ENCODE peak calls at places on chromosomes 1 and 21, in five cellular contexts. U, D, F, H and Z are unnamed samples.

GRCh38 chr21:44392916-44393315 is 39.5 kb downstream of the TRPM2 start:
- DNase-seq in U (no peak), D (no peak), F (no peak), H (no peak), Z (no peak)

GRCh38 chr1:68046885-68047658 is 3.4 kb downstream of the DIRAS3 start:
- DNase-seq in U (no peak), D (no peak), F (no peak), H (no peak), Z (no peak)

GRCh38 chr1:63537006-63537405 is 13.7 kb downstream of the EFCAB7 start:
- DNase-seq in U (no peak), D (no peak), F (no peak), H (no peak), Z (no peak)

GRCh38 chr1:181726608-181727007 is 243.3 kb downstream of the CACNA1E start:
- DNase-seq in U (no peak), D (no peak), F (no peak), H (no peak), Z (no peak)

GRCh38 chr1:206049293-206049692 is 3.7 kb upstream of the RHEX start:
- DNase-seq in U (no peak), D (no peak), F (no peak), H (no peak), Z (no peak)

GRCh38 chr21:42423197-42423675 is 19.5 kb downstream of the UBASH3A start:
- DNase-seq in U (no peak), D (peak; percentile 56), F (no peak), H (no peak), Z (no peak)

GRCh38 chr1:224512600-224513151 is 78.1 kb upstream of the WDR26 start:
- DNase-seq in U (no peak), D (no peak), F (no peak), H (no peak), Z (no peak)

GRCh38 chr1:231395051-231395995 is 26.8 kb downstream of the EGLN1 start:
- DNase-seq in U (no peak), D (no peak), F (no peak), H (no peak), Z (peak; percentile 22)

GRCh38 chr1:156368889-156369684 is at the start of gene RHBG:
- DNase-seq in U (peak; percentile 79), D (no peak), F (peak; percentile 63), H (peak; percentile 94), Z (no peak)

GRCh38 chr1:8848663-8849386 is 29.7 kb downstream of the ENO1 start:
- DNase-seq in U (peak; percentile 98), D (peak; percentile 56), F (peak; percentile 96), H (peak; percentile 98), Z (peak; percentile 87)

GRCh38 chr1:44090409-44091252 is 28.0 kb upstream of the KLF17 start:
- DNase-seq in U (no peak), D (no peak), F (no peak), H (no peak), Z (no peak)

GRCh38 chr1:221887091-221887746 is 145.3 kb upstream of the DUSP10 start:
- DNase-seq in U (peak; percentile 60), D (no peak), F (peak; percentile 81), H (peak; percentile 53), Z (peak; percentile 37)

GRCh38 chr1:78854556-78854955 is 152.0 kb downstream of the ADGRL4 start:
- DNase-seq in U (no peak), D (no peak), F (no peak), H (no peak), Z (no peak)

GRCh38 chr1:17314491-17314971 is 6.5 kb downstream of the PADI4 start:
- DNase-seq in U (no peak), D (no peak), F (no peak), H (no peak), Z (no peak)

GRCh38 chr1:52551476-52552235 is 1.2 kb downstream of the TUT4 start:
- DNase-seq in U (no peak), D (peak; percentile 26), F (no peak), H (no peak), Z (no peak)

GRCh38 chr1:203665986-203666385 is 39.4 kb downstream of the ATP2B4 start:
- DNase-seq in U (no peak), D (no peak), F (no peak), H (no peak), Z (peak; percentile 60)

GRCh38 chr1:38361566-38361965 is 315.0 kb upstream of the POU3F1 start:
- DNase-seq in U (no peak), D (no peak), F (no peak), H (no peak), Z (no peak)

GRCh38 chr1:118004312-118004711 is 74.8 kb downstream of the WDR3 start:
- DNase-seq in U (no peak), D (no peak), F (no peak), H (no peak), Z (no peak)

GRCh38 chr1:15578921-15579682 is 5.7 kb downstream of the AGMAT start:
- DNase-seq in U (peak; percentile 9), D (peak; percentile 46), F (no peak), H (peak; percentile 57), Z (no peak)

GRCh38 chr1:208247696-208248095 is 3.5 kb upstream of the PLXNA2 start:
- DNase-seq in U (no peak), D (no peak), F (no peak), H (no peak), Z (no peak)

GRCh38 chr1:170776147-170776734 is 112.3 kb downstream of the PRRX1 start:
- DNase-seq in U (no peak), D (no peak), F (no peak), H (no peak), Z (no peak)

GRCh38 chr21:15276243-15276642 is 211.4 kb upstream of the NRIP1 start:
- DNase-seq in U (no peak), D (no peak), F (no peak), H (no peak), Z (no peak)

GRCh38 chr1:179924268-179924667 is 30.3 kb upstream of the CEP350 start:
- DNase-seq in U (no peak), D (no peak), F (no peak), H (no peak), Z (no peak)

GRCh38 chr1:11026903-11027302 is 14.4 kb downstream of the TARDBP start:
- DNase-seq in U (no peak), D (no peak), F (no peak), H (no peak), Z (no peak)

GRCh38 chr21:35775778-35776515 is 284.4 kb downstream of the SETD4 start:
- DNase-seq in U (no peak), D (no peak), F (no peak), H (no peak), Z (no peak)

GRCh38 chr1:63777286-63777685 is 3.5 kb downstream of the ROR1 start:
- DNase-seq in U (no peak), D (no peak), F (no peak), H (no peak), Z (no peak)

GRCh38 chr21:31298618-31299269 is 45.3 kb downstream of the TIAM1 start:
- DNase-seq in U (no peak), D (no peak), F (no peak), H (no peak), Z (no peak)

GRCh38 chr21:31294691-31295090 is 49.4 kb downstream of the TIAM1 start:
- DNase-seq in U (no peak), D (no peak), F (no peak), H (no peak), Z (no peak)

GRCh38 chr21:31293986-31294385 is 50.1 kb downstream of the TIAM1 start:
- DNase-seq in U (no peak), D (no peak), F (no peak), H (no peak), Z (no peak)

GRCh38 chr21:31295676-31296075 is 48.4 kb downstream of the TIAM1 start:
- DNase-seq in U (no peak), D (no peak), F (no peak), H (no peak), Z (no peak)

DNA sequence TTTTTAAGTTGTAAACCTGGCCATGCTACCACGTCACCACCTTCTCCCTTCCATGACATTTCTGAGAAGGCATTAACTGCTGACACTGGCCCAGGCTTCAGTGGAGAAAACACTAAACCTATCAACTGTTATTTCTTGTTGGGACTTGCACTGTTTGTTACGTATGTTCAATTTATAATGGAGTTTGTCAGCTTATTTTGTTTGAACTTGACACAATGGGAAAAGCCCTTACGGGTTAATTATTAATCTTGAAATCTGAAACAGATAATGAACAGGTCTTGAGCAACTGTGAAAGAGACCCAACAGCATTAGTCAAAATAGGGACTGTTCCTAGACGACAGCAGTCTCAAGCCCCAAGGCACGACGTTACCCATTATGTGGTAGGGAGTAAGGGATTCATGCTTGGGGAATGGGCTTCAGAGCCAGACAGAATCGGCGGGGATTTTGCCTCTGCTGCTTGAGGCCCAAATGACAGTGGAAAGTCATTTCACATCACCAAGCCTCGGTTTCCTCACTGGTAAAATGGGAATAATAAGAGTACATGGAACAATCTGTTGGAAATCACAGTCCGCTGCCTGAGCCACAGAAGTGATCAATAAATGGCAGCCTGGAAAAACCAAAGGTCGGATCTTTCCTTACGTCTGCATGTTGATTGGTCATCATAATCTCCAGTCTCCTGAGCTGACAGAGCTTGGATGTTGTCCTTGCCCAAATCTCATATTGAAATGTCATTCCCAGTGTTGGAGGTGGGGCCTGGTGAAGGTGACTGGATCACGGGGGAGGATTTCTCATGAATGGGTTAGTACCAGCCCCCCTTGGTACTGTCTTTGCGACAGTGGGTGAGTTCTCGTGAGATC is 44.5 kb downstream of the TIAM1 start:
- DNase-seq in U (no peak), D (no peak), F (no peak), H (no peak), Z (no peak)
- H3K36me3 ChIP-seq in U (no peaks in the 10 kb centered on the region), D (no peaks in the 10 kb centered on the region), F (no peaks in the 10 kb centered on the region), H (no peaks in the 10 kb centered on the region), Z (no peaks in the 10 kb centered on the region)

DNA sequence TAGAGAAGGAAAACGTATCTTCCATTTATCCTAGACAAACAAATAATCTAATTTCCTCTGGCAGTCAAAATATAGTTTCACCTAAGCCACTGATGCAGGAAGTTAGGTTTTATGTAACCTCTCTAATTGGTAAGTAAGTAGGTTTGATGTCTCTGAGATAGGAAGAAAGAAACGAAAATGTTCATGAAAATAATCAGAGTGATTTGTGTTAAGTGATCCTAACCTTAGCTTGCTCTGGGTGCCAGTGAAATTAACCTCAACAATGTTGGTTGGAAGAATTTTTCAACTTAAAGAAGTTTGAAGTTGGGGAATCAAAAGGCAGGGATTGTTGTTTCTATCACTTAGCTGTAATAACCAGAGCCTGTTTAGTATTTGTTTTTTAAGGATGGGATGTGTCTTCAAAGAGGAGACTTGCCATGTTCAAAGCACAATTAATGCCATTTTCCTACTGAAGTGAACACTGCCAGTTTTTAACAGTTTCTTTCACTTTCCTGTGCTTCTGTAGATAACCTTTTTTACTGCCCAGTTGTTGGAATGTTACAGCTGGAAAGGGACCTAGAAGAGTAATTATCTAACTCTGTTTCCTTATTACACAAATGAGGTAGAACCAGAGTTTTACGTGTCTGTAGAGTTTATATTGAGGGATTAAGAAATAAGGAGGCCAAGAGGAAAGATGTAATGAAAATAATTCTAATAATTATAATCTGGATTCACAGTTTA is 18.4 kb downstream of the HIPK1 start:
- DNase-seq in U (no peak), D (no peak), F (no peak), H (no peak), Z (no peak)
- H3K27ac ChIP-seq in U (peak overlapping the region; percentile 34), D (no peak overlapping the region), F (peak overlapping the region; percentile 1), H (peak overlapping the region; percentile 16), Z (peak overlapping the region; percentile 41)

DNA sequence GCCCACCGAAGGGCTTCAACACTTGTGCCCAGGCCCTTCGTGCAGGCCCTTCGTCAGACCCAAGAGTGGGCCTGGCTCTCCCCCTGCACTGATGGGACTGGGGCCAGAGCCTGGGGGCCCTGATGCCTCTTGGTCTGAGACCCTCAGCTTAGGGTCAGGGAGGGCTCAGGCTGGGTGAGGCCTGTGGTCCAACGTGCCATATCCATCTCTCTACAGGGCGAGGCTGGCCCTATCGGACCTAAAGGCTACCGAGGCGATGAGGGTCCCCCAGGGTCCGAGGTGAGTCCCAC is 15.6 kb downstream of the COL6A1 start:
- DNase-seq in U (no peak), D (no peak), F (no peak), H (no peak), Z (no peak)
- H3K36me3 ChIP-seq in U (peaks cover 13% of the 10 kb centered on the region), D (no peaks in the 10 kb centered on the region), F (no peaks in the 10 kb centered on the region), H (no peaks in the 10 kb centered on the region), Z (no peaks in the 10 kb centered on the region)

GRCh38 chr1:56574794-56575193 is 4.6 kb downstream of the PLPP3 start:
- DNase-seq in U (no peak), D (no peak), F (no peak), H (no peak), Z (no peak)
- H3K27ac ChIP-seq in U (peak overlapping the region; percentile 97), D (no peak overlapping the region), F (no peak overlapping the region), H (no peak overlapping the region), Z (peak overlapping the region; percentile 36)